ENCODE peak calls at places on chromosomes 11 and 22, in eight cellular contexts. One of them, this sample, is unnamed.

GRCh38 chr22:43302462-43303109 is 40.6 kb downstream of the SCUBE1 start:
- DNase-seq in activated CD8-positive, alpha-beta memory T cell treated with anti-CD3 and anti-CD28 coated beads, Interleukin-2, amount 50 U/mL, for 4 hours: no peak
- DNase-seq in stomach: no peak
- DNase-seq in endodermal cell: no peak
- DNase-seq in GM23248: no peak
- DNase-seq in CD4-positive, alpha-beta T cell: no peak
- DNase-seq in Daoy: no peak
- DNase-seq in HL-60: no peak
- DNase-seq in this sample: no peak

GRCh38 chr11:40094954-40095353 is 1364.5 kb downstream of the LRRC4C start:
- DNase-seq in GM23248: no peak
- DNase-seq in CD4-positive, alpha-beta T cell: no peak
- DNase-seq in Daoy: no peak
- DNase-seq in activated CD8-positive, alpha-beta memory T cell treated with anti-CD3 and anti-CD28 coated beads, Interleukin-2, amount 50 U/mL, for 4 hours: no peak
- DNase-seq in HL-60: no peak
- DNase-seq in stomach: no peak
- DNase-seq in endodermal cell: no peak
- DNase-seq in this sample: no peak

GRCh38 chr22:39723899-39724351 is 153.4 kb downstream of the CACNA1I start:
- DNase-seq in endodermal cell: no peak
- DNase-seq in GM23248: peak; percentile 30
- DNase-seq in activated CD8-positive, alpha-beta memory T cell treated with anti-CD3 and anti-CD28 coated beads, Interleukin-2, amount 50 U/mL, for 4 hours: no peak
- DNase-seq in CD4-positive, alpha-beta T cell: no peak
- DNase-seq in stomach: peak; percentile 25
- DNase-seq in HL-60: no peak
- DNase-seq in Daoy: peak; percentile 79
- DNase-seq in this sample: no peak

GRCh38 chr22:36971726-36972125 is 47.5 kb downstream of the TST start:
- DNase-seq in activated CD8-positive, alpha-beta memory T cell treated with anti-CD3 and anti-CD28 coated beads, Interleukin-2, amount 50 U/mL, for 4 hours: no peak
- DNase-seq in Daoy: no peak
- DNase-seq in CD4-positive, alpha-beta T cell: no peak
- DNase-seq in stomach: no peak
- DNase-seq in endodermal cell: no peak
- DNase-seq in GM23248: no peak
- DNase-seq in HL-60: no peak
- DNase-seq in this sample: no peak

GRCh38 chr11:127042445-127042844 is 41.9 kb upstream of the KIRREL3 start:
- DNase-seq in HL-60: no peak
- DNase-seq in Daoy: no peak
- DNase-seq in CD4-positive, alpha-beta T cell: no peak
- DNase-seq in activated CD8-positive, alpha-beta memory T cell treated with anti-CD3 and anti-CD28 coated beads, Interleukin-2, amount 50 U/mL, for 4 hours: no peak
- DNase-seq in GM23248: peak; percentile 83
- DNase-seq in endodermal cell: no peak
- DNase-seq in stomach: no peak
- DNase-seq in this sample: no peak

GRCh38 chr11:28793282-28793738 is 685.1 kb downstream of the METTL15 start:
- DNase-seq in activated CD8-positive, alpha-beta memory T cell treated with anti-CD3 and anti-CD28 coated beads, Interleukin-2, amount 50 U/mL, for 4 hours: no peak
- DNase-seq in stomach: no peak
- DNase-seq in HL-60: no peak
- DNase-seq in endodermal cell: peak; percentile 84
- DNase-seq in GM23248: no peak
- DNase-seq in CD4-positive, alpha-beta T cell: no peak
- DNase-seq in Daoy: no peak
- DNase-seq in this sample: no peak

GRCh38 chr22:39173787-39174497 is 21.5 kb upstream of the CBX7 start:
- DNase-seq in stomach: no peak
- DNase-seq in endodermal cell: peak; percentile 77
- DNase-seq in Daoy: no peak
- DNase-seq in HL-60: no peak
- DNase-seq in activated CD8-positive, alpha-beta memory T cell treated with anti-CD3 and anti-CD28 coated beads, Interleukin-2, amount 50 U/mL, for 4 hours: peak; percentile 38
- DNase-seq in CD4-positive, alpha-beta T cell: no peak
- DNase-seq in GM23248: peak; percentile 20
- DNase-seq in this sample: no peak

GRCh38 chr11:117037279-117037951 is 60.8 kb downstream of the SIK3 start:
- DNase-seq in stomach: no peak
- DNase-seq in HL-60: no peak
- DNase-seq in Daoy: peak; percentile 20
- DNase-seq in endodermal cell: no peak
- DNase-seq in CD4-positive, alpha-beta T cell: no peak
- DNase-seq in GM23248: peak; percentile 18
- DNase-seq in activated CD8-positive, alpha-beta memory T cell treated with anti-CD3 and anti-CD28 coated beads, Interleukin-2, amount 50 U/mL, for 4 hours: no peak
- DNase-seq in this sample: peak; percentile 48

GRCh38 chr11:124801014-124801413 is 808 bp upstream of the MSANTD2 start:
- DNase-seq in GM23248: peak; percentile 69
- DNase-seq in stomach: no peak
- DNase-seq in Daoy: peak; percentile 37
- DNase-seq in HL-60: no peak
- DNase-seq in activated CD8-positive, alpha-beta memory T cell treated with anti-CD3 and anti-CD28 coated beads, Interleukin-2, amount 50 U/mL, for 4 hours: no peak
- DNase-seq in endodermal cell: no peak
- DNase-seq in CD4-positive, alpha-beta T cell: no peak
- DNase-seq in this sample: no peak

GRCh38 chr11:6655020-6655789 is 404 bp downstream of the DCHS1 start:
- DNase-seq in HL-60: no peak
- DNase-seq in endodermal cell: peak; percentile 64
- DNase-seq in Daoy: no peak
- DNase-seq in stomach: no peak
- DNase-seq in GM23248: peak; percentile 58
- DNase-seq in activated CD8-positive, alpha-beta memory T cell treated with anti-CD3 and anti-CD28 coated beads, Interleukin-2, amount 50 U/mL, for 4 hours: peak; percentile 50
- DNase-seq in CD4-positive, alpha-beta T cell: no peak
- DNase-seq in this sample: no peak

GRCh38 chr11:66494458-66494857 is 14.2 kb downstream of the DPP3 start:
- DNase-seq in HL-60: no peak
- DNase-seq in GM23248: no peak
- DNase-seq in CD4-positive, alpha-beta T cell: no peak
- DNase-seq in Daoy: no peak
- DNase-seq in stomach: no peak
- DNase-seq in activated CD8-positive, alpha-beta memory T cell treated with anti-CD3 and anti-CD28 coated beads, Interleukin-2, amount 50 U/mL, for 4 hours: no peak
- DNase-seq in endodermal cell: no peak
- DNase-seq in this sample: no peak

GRCh38 chr11:27998552-27998951 is 109.4 kb downstream of the KIF18A start:
- DNase-seq in stomach: no peak
- DNase-seq in HL-60: no peak
- DNase-seq in CD4-positive, alpha-beta T cell: no peak
- DNase-seq in activated CD8-positive, alpha-beta memory T cell treated with anti-CD3 and anti-CD28 coated beads, Interleukin-2, amount 50 U/mL, for 4 hours: no peak
- DNase-seq in Daoy: no peak
- DNase-seq in GM23248: no peak
- DNase-seq in endodermal cell: no peak
- DNase-seq in this sample: no peak

GRCh38 chr11:69044111-69045013 is 4.4 kb upstream of the TPCN2 start:
- DNase-seq in activated CD8-positive, alpha-beta memory T cell treated with anti-CD3 and anti-CD28 coated beads, Interleukin-2, amount 50 U/mL, for 4 hours: no peak
- DNase-seq in HL-60: peak; percentile 75
- DNase-seq in GM23248: peak; percentile 89
- DNase-seq in CD4-positive, alpha-beta T cell: no peak
- DNase-seq in endodermal cell: peak; percentile 96
- DNase-seq in Daoy: peak; percentile 72
- DNase-seq in stomach: peak; percentile 72
- DNase-seq in this sample: peak; percentile 36

GRCh38 chr22:47204002-47204979 is 441.8 kb downstream of the TBC1D22A start:
- DNase-seq in GM23248: no peak
- DNase-seq in endodermal cell: peak; percentile 30
- DNase-seq in Daoy: no peak
- DNase-seq in activated CD8-positive, alpha-beta memory T cell treated with anti-CD3 and anti-CD28 coated beads, Interleukin-2, amount 50 U/mL, for 4 hours: no peak
- DNase-seq in stomach: peak; percentile 22
- DNase-seq in CD4-positive, alpha-beta T cell: no peak
- DNase-seq in HL-60: no peak
- DNase-seq in this sample: no peak

GRCh38 chr11:11813288-11813962 is 28.3 kb upstream of the USP47 start:
- DNase-seq in GM23248: peak; percentile 97
- DNase-seq in CD4-positive, alpha-beta T cell: no peak
- DNase-seq in stomach: peak; percentile 51
- DNase-seq in Daoy: peak; percentile 74
- DNase-seq in HL-60: no peak
- DNase-seq in endodermal cell: no peak
- DNase-seq in activated CD8-positive, alpha-beta memory T cell treated with anti-CD3 and anti-CD28 coated beads, Interleukin-2, amount 50 U/mL, for 4 hours: no peak
- DNase-seq in this sample: no peak

GRCh38 chr22:17841836-17842235 is 67.6 kb upstream of the BID start:
- DNase-seq in GM23248: no peak
- DNase-seq in CD4-positive, alpha-beta T cell: no peak
- DNase-seq in endodermal cell: no peak
- DNase-seq in activated CD8-positive, alpha-beta memory T cell treated with anti-CD3 and anti-CD28 coated beads, Interleukin-2, amount 50 U/mL, for 4 hours: no peak
- DNase-seq in Daoy: no peak
- DNase-seq in stomach: no peak
- DNase-seq in HL-60: no peak
- DNase-seq in this sample: no peak

GRCh38 chr11:70517996-70518907 is 119.9 kb downstream of the CTTN start:
- DNase-seq in stomach: no peak
- DNase-seq in HL-60: no peak
- DNase-seq in CD4-positive, alpha-beta T cell: no peak
- DNase-seq in activated CD8-positive, alpha-beta memory T cell treated with anti-CD3 and anti-CD28 coated beads, Interleukin-2, amount 50 U/mL, for 4 hours: no peak
- DNase-seq in GM23248: peak; percentile 93
- DNase-seq in endodermal cell: no peak
- DNase-seq in Daoy: peak; percentile 95
- DNase-seq in this sample: no peak

GRCh38 chr22:24207264-24208011 is 26.2 kb downstream of the SUSD2 start:
- DNase-seq in activated CD8-positive, alpha-beta memory T cell treated with anti-CD3 and anti-CD28 coated beads, Interleukin-2, amount 50 U/mL, for 4 hours: no peak
- DNase-seq in endodermal cell: no peak
- DNase-seq in Daoy: no peak
- DNase-seq in stomach: no peak
- DNase-seq in CD4-positive, alpha-beta T cell: no peak
- DNase-seq in HL-60: no peak
- DNase-seq in GM23248: peak; percentile 53
- DNase-seq in this sample: no peak

GRCh38 chr22:47367993-47368945 is 605.8 kb downstream of the TBC1D22A start:
- DNase-seq in GM23248: no peak
- DNase-seq in Daoy: no peak
- DNase-seq in activated CD8-positive, alpha-beta memory T cell treated with anti-CD3 and anti-CD28 coated beads, Interleukin-2, amount 50 U/mL, for 4 hours: peak; percentile 10
- DNase-seq in CD4-positive, alpha-beta T cell: no peak
- DNase-seq in HL-60: no peak
- DNase-seq in stomach: peak; percentile 20
- DNase-seq in endodermal cell: peak; percentile 14
- DNase-seq in this sample: no peak

GRCh38 chr11:97756571-97757335 is 1264.0 kb upstream of the CNTN5 start:
- DNase-seq in Daoy: no peak
- DNase-seq in CD4-positive, alpha-beta T cell: no peak
- DNase-seq in stomach: no peak
- DNase-seq in endodermal cell: no peak
- DNase-seq in GM23248: no peak
- DNase-seq in HL-60: no peak
- DNase-seq in activated CD8-positive, alpha-beta memory T cell treated with anti-CD3 and anti-CD28 coated beads, Interleukin-2, amount 50 U/mL, for 4 hours: no peak
- DNase-seq in this sample: no peak

GRCh38 chr22:45210174-45210573 is 30.5 kb downstream of the KIAA0930 start:
- DNase-seq in endodermal cell: no peak
- DNase-seq in activated CD8-positive, alpha-beta memory T cell treated with anti-CD3 and anti-CD28 coated beads, Interleukin-2, amount 50 U/mL, for 4 hours: no peak
- DNase-seq in HL-60: no peak
- DNase-seq in CD4-positive, alpha-beta T cell: no peak
- DNase-seq in stomach: no peak
- DNase-seq in GM23248: no peak
- DNase-seq in Daoy: no peak
- DNase-seq in this sample: no peak

GRCh38 chr11:945986-946385 is 20.3 kb downstream of the AP2A2 start:
- DNase-seq in CD4-positive, alpha-beta T cell: no peak
- DNase-seq in activated CD8-positive, alpha-beta memory T cell treated with anti-CD3 and anti-CD28 coated beads, Interleukin-2, amount 50 U/mL, for 4 hours: no peak
- DNase-seq in endodermal cell: peak; percentile 71
- DNase-seq in HL-60: peak; percentile 61
- DNase-seq in stomach: no peak
- DNase-seq in Daoy: no peak
- DNase-seq in GM23248: no peak
- DNase-seq in this sample: no peak

GRCh38 chr11:3834349-3835099 is 6.2 kb downstream of the RHOG start:
- DNase-seq in stomach: peak; percentile 40
- DNase-seq in activated CD8-positive, alpha-beta memory T cell treated with anti-CD3 and anti-CD28 coated beads, Interleukin-2, amount 50 U/mL, for 4 hours: no peak
- DNase-seq in endodermal cell: no peak
- DNase-seq in Daoy: no peak
- DNase-seq in CD4-positive, alpha-beta T cell: no peak
- DNase-seq in HL-60: peak; percentile 98
- DNase-seq in GM23248: no peak
- DNase-seq in this sample: peak; percentile 34

GRCh38 chr22:50530280-50530856 is 556 bp upstream of the TYMP start:
- DNase-seq in Daoy: peak; percentile 58
- DNase-seq in HL-60: peak; percentile 88
- DNase-seq in stomach: peak; percentile 91
- DNase-seq in activated CD8-positive, alpha-beta memory T cell treated with anti-CD3 and anti-CD28 coated beads, Interleukin-2, amount 50 U/mL, for 4 hours: no peak
- DNase-seq in CD4-positive, alpha-beta T cell: no peak
- DNase-seq in GM23248: peak; percentile 90
- DNase-seq in endodermal cell: peak; percentile 68
- DNase-seq in this sample: no peak

GRCh38 chr11:69637956-69638871 is 2.7 kb upstream of the CCND1 start:
- DNase-seq in Daoy: peak; percentile 78
- DNase-seq in CD4-positive, alpha-beta T cell: no peak
- DNase-seq in HL-60: peak; percentile 18
- DNase-seq in activated CD8-positive, alpha-beta memory T cell treated with anti-CD3 and anti-CD28 coated beads, Interleukin-2, amount 50 U/mL, for 4 hours: no peak
- DNase-seq in GM23248: peak; percentile 87
- DNase-seq in stomach: peak; percentile 77
- DNase-seq in endodermal cell: peak; percentile 93
- DNase-seq in this sample: no peak

GRCh38 chr11:105000167-105000566 is 22.8 kb downstream of the CASP5 start:
- DNase-seq in endodermal cell: peak; percentile 53
- DNase-seq in Daoy: peak; percentile 13
- DNase-seq in CD4-positive, alpha-beta T cell: no peak
- DNase-seq in HL-60: no peak
- DNase-seq in activated CD8-positive, alpha-beta memory T cell treated with anti-CD3 and anti-CD28 coated beads, Interleukin-2, amount 50 U/mL, for 4 hours: no peak
- DNase-seq in stomach: no peak
- DNase-seq in GM23248: peak; percentile 72
- DNase-seq in this sample: no peak

GRCh38 chr22:31604746-31605705 is 57.0 kb downstream of the PISD start:
- DNase-seq in stomach: no peak
- DNase-seq in activated CD8-positive, alpha-beta memory T cell treated with anti-CD3 and anti-CD28 coated beads, Interleukin-2, amount 50 U/mL, for 4 hours: no peak
- DNase-seq in CD4-positive, alpha-beta T cell: no peak
- DNase-seq in GM23248: no peak
- DNase-seq in Daoy: no peak
- DNase-seq in HL-60: no peak
- DNase-seq in endodermal cell: peak; percentile 59
- DNase-seq in this sample: no peak

GRCh38 chr22:50701076-50701419 is 28.4 kb downstream of the SHANK3 start:
- DNase-seq in Daoy: no peak
- DNase-seq in activated CD8-positive, alpha-beta memory T cell treated with anti-CD3 and anti-CD28 coated beads, Interleukin-2, amount 50 U/mL, for 4 hours: no peak
- DNase-seq in CD4-positive, alpha-beta T cell: no peak
- DNase-seq in GM23248: no peak
- DNase-seq in endodermal cell: peak; percentile 59
- DNase-seq in stomach: no peak
- DNase-seq in HL-60: no peak
- DNase-seq in this sample: no peak

GRCh38 chr11:57324154-57324885 is 432 bp downstream of the TNKS1BP1 start:
- DNase-seq in HL-60: peak; percentile 18
- DNase-seq in endodermal cell: peak; percentile 91
- DNase-seq in activated CD8-positive, alpha-beta memory T cell treated with anti-CD3 and anti-CD28 coated beads, Interleukin-2, amount 50 U/mL, for 4 hours: no peak
- DNase-seq in Daoy: peak; percentile 39
- DNase-seq in stomach: peak; percentile 33
- DNase-seq in GM23248: peak; percentile 73
- DNase-seq in CD4-positive, alpha-beta T cell: no peak
- DNase-seq in this sample: no peak

GRCh38 chr11:35927730-35928129 is 16.1 kb upstream of the LDLRAD3 start:
- DNase-seq in HL-60: peak; percentile 98
- DNase-seq in GM23248: peak; percentile 45
- DNase-seq in stomach: peak; percentile 46
- DNase-seq in endodermal cell: peak; percentile 34
- DNase-seq in CD4-positive, alpha-beta T cell: no peak
- DNase-seq in Daoy: peak; percentile 31
- DNase-seq in activated CD8-positive, alpha-beta memory T cell treated with anti-CD3 and anti-CD28 coated beads, Interleukin-2, amount 50 U/mL, for 4 hours: no peak
- DNase-seq in this sample: no peak

GRCh38 chr11:67544591-67545242 is 21.5 kb upstream of the CABP2 start:
- DNase-seq in CD4-positive, alpha-beta T cell: no peak
- DNase-seq in endodermal cell: no peak
- DNase-seq in HL-60: no peak
- DNase-seq in stomach: no peak
- DNase-seq in Daoy: no peak
- DNase-seq in GM23248: no peak
- DNase-seq in activated CD8-positive, alpha-beta memory T cell treated with anti-CD3 and anti-CD28 coated beads, Interleukin-2, amount 50 U/mL, for 4 hours: no peak
- DNase-seq in this sample: no peak